ENCODE peak calls at places on chromosomes 13 and 19, in six cellular contexts. J, B, A, U, W and Q are unnamed samples. For H3K27me3, the result is how much of the 10 kb centered on the place peaks cover.

GRCh38 chr19:50759886-50760285 is 10.4 kb upstream of the GPR32 start:
- DNase-seq in J (no peak), B (no peak), A (no peak), U (no peak), W (no peak), Q (peak)

GRCh38 chr19:51489113-51489512 is 10.8 kb downstream of the CEACAM18 start:
- DNase-seq in J (no peak), B (no peak), A (no peak), U (no peak), W (no peak), Q (no peak)

GRCh38 chr19:34838753-34839431 is 65.9 kb upstream of the ZNF599 start:
- DNase-seq in J (peak), B (no peak), A (peak), U (no peak), W (peak), Q (no peak)

GRCh38 chr19:41863209-41863931 is 3.3 kb downstream of the RPS19 start:
- DNase-seq in J (no peak), B (no peak), A (no peak), U (no peak), W (no peak), Q (no peak)

GRCh38 chr19:12952488-12953455 is 4.3 kb downstream of the GADD45GIP1 start:
- DNase-seq in J (no peak), B (peak), A (no peak), U (no peak), W (no peak), Q (no peak)

GRCh38 chr13:30463820-30464495 is 1.8 kb downstream of the HMGB1 start:
- DNase-seq in J (no peak), B (peak), A (peak), U (peak), W (no peak), Q (peak)

GRCh38 chr13:112968910-112969691 is at the start of gene MCF2L:
- DNase-seq in J (peak), B (peak), A (peak), U (no peak), W (peak), Q (peak)

GRCh38 chr19:39474139-39474620 is 6.5 kb upstream of the TIMM50 start:
- DNase-seq in J (peak), B (peak), A (peak), U (peak), W (peak), Q (peak)

GRCh38 chr19:33998302-33998701 is 174.0 kb upstream of the LSM14A start:
- DNase-seq in J (no peak), B (no peak), A (no peak), U (no peak), W (no peak), Q (peak)

GRCh38 chr13:73903561-73903960 is 230.6 kb downstream of the KLF12 start:
- DNase-seq in J (no peak), B (no peak), A (no peak), U (no peak), W (no peak), Q (no peak)

GRCh38 chr19:40801449-40802299 is 2.7 kb downstream of the EGLN2 start:
- DNase-seq in J (no peak), B (no peak), A (no peak), U (no peak), W (no peak), Q (no peak)

GRCh38 chr19:40803170-40803856 is 4.3 kb downstream of the EGLN2 start:
- DNase-seq in J (no peak), B (no peak), A (no peak), U (no peak), W (no peak), Q (no peak)

GRCh38 chr19:40803857-40804782 is 5.1 kb downstream of the EGLN2 start:
- DNase-seq in J (no peak), B (peak), A (peak), U (no peak), W (peak), Q (no peak)

GRCh38 chr19:40800997-40801377 is 2.0 kb downstream of the EGLN2 start:
- DNase-seq in J (no peak), B (no peak), A (no peak), U (no peak), W (no peak), Q (no peak)

DNA sequence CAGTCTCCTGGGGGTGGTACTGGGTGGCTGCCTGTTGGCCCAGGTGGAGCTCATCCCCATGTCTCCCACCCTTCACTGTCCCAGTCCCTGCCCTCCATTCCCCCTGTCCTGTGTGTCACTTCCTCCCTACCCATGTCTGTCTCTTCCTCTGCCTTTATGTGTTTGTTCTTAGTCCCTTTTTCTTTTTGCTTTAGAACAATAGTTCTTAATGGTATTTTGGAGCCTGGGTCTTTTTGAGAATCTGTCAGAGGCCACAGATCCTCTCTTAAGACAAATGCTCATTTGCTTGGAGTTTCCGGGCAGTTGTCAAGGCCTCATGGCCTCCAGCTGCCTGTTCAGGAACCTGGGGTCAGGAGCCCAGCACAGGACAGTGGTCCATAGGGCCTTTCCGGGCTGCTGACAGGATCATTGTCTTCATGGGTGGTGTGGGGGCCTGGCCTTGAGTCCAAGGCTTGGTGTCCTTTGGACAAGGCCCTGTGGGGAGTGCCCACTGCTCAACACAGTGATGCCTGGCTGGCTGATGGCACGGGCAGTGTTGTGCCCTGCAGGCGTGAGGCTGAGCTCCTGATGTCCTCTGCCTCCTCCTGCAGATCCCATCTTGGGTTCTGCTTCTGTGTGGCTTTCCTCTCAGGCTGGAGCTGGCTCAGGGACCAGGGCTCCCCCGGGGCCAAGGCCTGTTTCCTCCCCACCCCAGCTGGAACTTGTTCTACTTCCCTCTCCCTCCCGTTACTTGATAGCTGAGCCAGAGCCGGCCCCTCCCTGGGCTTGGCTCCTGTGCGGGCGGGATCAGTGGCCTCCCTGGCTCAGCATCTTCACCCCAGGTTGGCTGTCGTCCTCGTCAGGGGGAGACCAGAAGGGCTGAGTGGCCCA is 3.5 kb downstream of the EGLN2 start:
- DNase-seq in J (no peak), B (peak), A (peak), U (no peak), W (no peak), Q (no peak)
- H3K27me3 ChIP-seq in J (under half), B (under half), A (under half), U (under half), W (under half), Q (under half)

GRCh38 chr13:99605417-99606321 is 104.4 kb downstream of the TM9SF2 start:
- DNase-seq in J (peak), B (peak), A (peak), U (peak), W (no peak), Q (peak)
- H3K4me3 ChIP-seq in J (peak), B (peak), A (peak), U (peak), W (peak), Q (peak)

GRCh38 chr13:44676534-44676933 is 100.4 kb upstream of the TSC22D1 start:
- DNase-seq in J (no peak), B (no peak), A (no peak), U (no peak), W (no peak), Q (no peak)
- H3K27me3 ChIP-seq in J (under half), B (under half), A (under half), U (under half), W (under half), Q (under half)

DNA sequence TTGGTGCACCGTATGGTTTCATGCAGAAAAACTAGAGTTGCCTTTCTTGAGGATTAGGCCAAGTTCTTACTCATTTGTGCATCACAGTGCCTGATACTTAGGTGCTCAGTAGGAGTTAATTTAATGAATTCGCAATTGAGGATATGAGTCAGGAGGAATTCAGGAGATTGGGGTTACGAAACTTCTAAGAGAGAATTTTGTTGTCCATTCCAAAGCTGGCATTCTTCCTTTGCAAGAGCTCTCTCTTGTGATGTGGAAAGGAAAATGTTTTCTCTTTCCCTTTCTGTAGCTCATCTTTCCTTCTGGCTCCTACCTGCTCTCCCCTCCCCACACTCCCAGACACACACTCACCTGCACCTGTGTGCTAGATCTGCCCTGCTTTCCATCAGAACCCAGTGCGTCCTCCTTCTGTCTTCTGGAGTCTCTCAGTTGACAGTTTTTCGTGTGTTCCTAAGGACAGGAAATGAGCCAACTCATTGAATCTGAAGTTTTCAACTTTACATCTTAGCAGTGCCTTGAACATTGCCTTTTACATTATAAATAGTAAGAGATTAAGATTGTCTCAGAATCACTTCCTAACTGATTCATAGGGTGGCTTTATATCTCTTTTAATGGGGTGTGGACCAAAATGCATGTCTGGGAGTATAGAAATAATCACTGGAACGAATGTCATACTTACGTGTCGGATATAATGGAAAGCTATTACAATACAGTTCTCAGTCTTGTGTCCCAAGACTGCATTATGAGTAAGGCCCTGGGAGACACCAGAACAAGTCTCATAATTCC is 19.7 kb upstream of the ERCC5 start:
- DNase-seq in J (no peak), B (no peak), A (no peak), U (no peak), W (no peak), Q (no peak)
- H3K4me3 ChIP-seq in J (no peak), B (no peak), A (no peak), U (no peak), W (no peak), Q (no peak)

GRCh38 chr19:29573486-29573885 is 32.6 kb upstream of the POP4 start:
- DNase-seq in J (no peak), B (no peak), A (no peak), U (no peak), W (no peak), Q (no peak)
- H3K27me3 ChIP-seq in J (under half), B (half or more), A (under half), U (under half), W (under half), Q (under half)

DNA sequence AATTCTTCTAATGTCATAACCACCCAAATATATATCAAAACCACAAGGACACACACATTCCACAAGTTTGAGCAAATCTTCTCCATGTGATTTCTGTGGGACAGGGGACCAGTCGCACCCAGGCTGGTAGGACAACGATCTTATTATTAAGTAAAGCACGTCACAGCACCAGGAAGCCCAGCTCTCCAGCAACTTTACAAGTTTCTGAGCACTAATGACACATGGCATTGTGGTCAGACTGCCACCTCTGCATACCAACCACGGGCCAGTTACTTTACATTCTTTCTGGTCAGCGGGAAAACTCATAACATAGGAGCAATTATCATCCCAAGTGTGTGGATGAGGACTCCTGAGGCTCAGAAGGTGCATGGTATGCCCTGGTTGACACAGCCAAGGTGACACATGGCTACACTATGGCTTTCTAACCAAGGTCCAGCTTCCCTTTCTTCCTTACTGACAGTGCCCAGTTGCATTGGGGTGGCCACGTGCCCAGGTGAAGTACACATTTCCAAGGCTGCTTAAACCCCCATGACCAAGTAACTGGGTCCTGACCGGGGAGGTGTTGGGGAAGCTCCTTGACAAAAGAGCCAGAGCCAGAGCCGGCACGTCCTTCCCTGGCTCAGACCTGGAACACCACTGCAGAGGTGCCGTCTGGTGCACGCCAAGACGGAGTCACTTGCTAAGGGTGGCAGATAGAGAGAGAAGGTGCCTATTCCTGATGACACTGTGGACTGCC is 27.4 kb downstream of the LATS2 start:
- DNase-seq in J (no peak), B (no peak), A (no peak), U (no peak), W (no peak), Q (no peak)
- H3K4me3 ChIP-seq in J (no peak), B (no peak), A (no peak), U (no peak), W (no peak), Q (no peak)

GRCh38 chr13:48561461-48562224 is 28.8 kb upstream of the RCBTB2 start:
- DNase-seq in J (no peak), B (no peak), A (no peak), U (no peak), W (no peak), Q (no peak)
- H3K27me3 ChIP-seq in J (under half), B (under half), A (under half), U (under half), W (under half), Q (under half)

GRCh38 chr13:19766637-19767036 is 16.1 kb downstream of the PSPC1 start:
- DNase-seq in J (peak), B (no peak), A (no peak), U (no peak), W (no peak), Q (peak)

GRCh38 chr13:19767966-19768365 is 14.8 kb downstream of the PSPC1 start:
- DNase-seq in J (no peak), B (no peak), A (no peak), U (no peak), W (no peak), Q (no peak)

GRCh38 chr13:19769854-19770253 is 12.9 kb downstream of the PSPC1 start:
- DNase-seq in J (no peak), B (no peak), A (no peak), U (no peak), W (no peak), Q (no peak)

DNA sequence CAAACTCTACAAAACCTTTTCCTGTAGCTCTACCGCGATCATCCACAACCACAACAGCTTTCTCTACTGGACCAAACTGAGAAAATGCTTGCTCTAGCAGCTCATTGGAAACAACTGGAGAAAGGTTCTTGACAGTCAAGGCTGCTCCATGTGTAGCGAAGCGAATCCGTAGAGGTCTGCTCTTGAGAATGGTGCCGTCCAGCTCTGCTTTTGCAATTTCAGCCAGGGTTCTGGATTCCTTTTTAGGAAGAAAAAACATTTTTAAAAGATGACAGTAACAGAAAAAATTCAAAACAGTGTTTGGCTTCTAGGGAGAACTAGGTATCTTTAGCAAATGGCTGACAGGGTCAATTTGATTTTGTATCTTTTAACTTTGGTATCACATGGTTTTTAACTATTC is 10.4 kb downstream of the PSPC1 start:
- DNase-seq in J (no peak), B (no peak), A (no peak), U (no peak), W (no peak), Q (no peak)
- H3K4me3 ChIP-seq in J (no peak), B (no peak), A (no peak), U (no peak), W (no peak), Q (no peak)

GRCh38 chr19:37809366-37809765 is 30.0 kb upstream of the ZNF573 start:
- DNase-seq in J (no peak), B (no peak), A (no peak), U (no peak), W (no peak), Q (no peak)
- H3K27me3 ChIP-seq in J (under half), B (under half), A (under half), U (under half), W (under half), Q (under half)

DNA sequence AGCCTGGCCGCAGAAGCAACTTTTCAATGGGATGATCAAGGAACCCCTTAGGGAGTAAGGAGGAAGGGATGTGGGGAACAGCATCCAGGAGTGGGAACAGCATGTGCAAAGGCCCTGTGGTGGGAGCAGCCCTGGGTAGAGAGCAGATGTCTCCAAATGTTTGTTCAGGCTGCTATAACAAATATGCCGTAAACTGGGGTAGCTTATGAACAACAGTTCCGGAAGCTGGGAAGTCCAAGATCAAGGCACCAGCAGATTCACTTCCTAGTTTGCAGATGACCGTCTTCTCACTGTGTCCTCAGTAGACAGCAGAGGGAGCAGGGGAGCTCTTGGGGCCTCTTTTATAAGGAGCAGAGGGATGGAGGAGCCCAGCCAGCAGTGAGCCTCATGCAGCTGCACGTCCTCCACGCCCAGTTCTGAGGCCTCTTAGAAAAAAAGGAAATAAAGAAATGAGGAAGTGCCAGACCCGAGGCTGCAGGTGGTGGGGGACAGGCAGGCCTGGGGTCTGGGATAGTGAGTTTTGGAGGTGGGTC is 4.2 kb upstream of the LRRC25 start:
- DNase-seq in J (no peak), B (peak), A (peak), U (peak), W (no peak), Q (peak)
- H3K4me3 ChIP-seq in J (no peak), B (no peak), A (no peak), U (no peak), W (no peak), Q (no peak)